ENCODE peak calls at places on chromosomes 2 and 18, in nine cellular contexts. One of them, this sample, is unnamed.

GRCh38 chr18:456361-456821 is 44.1 kb downstream of the COLEC12 start:
- DNase-seq in psoas muscle: peak
- DNase-seq in hepatocyte: peak
- DNase-seq in upper lobe of left lung: peak
- DNase-seq in mammary epithelial cell: no peak
- DNase-seq in K562: no peak
- DNase-seq in PC-3: no peak
- DNase-seq in IMR-90: peak
- DNase-seq in GM23248: peak
- DNase-seq in this sample: no peak

GRCh38 chr2:104872866-104873688 is 19.2 kb downstream of the POU3F3 start:
- DNase-seq in psoas muscle: no peak
- DNase-seq in hepatocyte: peak
- DNase-seq in upper lobe of left lung: peak
- DNase-seq in mammary epithelial cell: peak
- DNase-seq in K562: peak
- DNase-seq in PC-3: peak
- DNase-seq in IMR-90: peak
- DNase-seq in GM23248: peak
- DNase-seq in this sample: peak

GRCh38 chr18:45171575-45172225 is 443.6 kb upstream of the SLC14A2 start:
- DNase-seq in psoas muscle: peak
- DNase-seq in hepatocyte: no peak
- DNase-seq in upper lobe of left lung: no peak
- DNase-seq in mammary epithelial cell: no peak
- DNase-seq in K562: no peak
- DNase-seq in PC-3: no peak
- DNase-seq in IMR-90: no peak
- DNase-seq in GM23248: peak
- DNase-seq in this sample: no peak

GRCh38 chr2:218852911-218853667 is 6.5 kb upstream of the WNT6 start:
- DNase-seq in psoas muscle: peak
- DNase-seq in hepatocyte: peak
- DNase-seq in upper lobe of left lung: peak
- DNase-seq in mammary epithelial cell: peak
- DNase-seq in K562: peak
- DNase-seq in PC-3: peak
- DNase-seq in IMR-90: peak
- DNase-seq in GM23248: peak
- DNase-seq in this sample: peak

GRCh38 chr2:3470166-3470651 is 49.1 kb downstream of the ADI1 start:
- DNase-seq in psoas muscle: peak
- DNase-seq in hepatocyte: no peak
- DNase-seq in upper lobe of left lung: peak
- DNase-seq in mammary epithelial cell: peak
- DNase-seq in K562: no peak
- DNase-seq in PC-3: no peak
- DNase-seq in IMR-90: peak
- DNase-seq in GM23248: peak
- DNase-seq in this sample: no peak

GRCh38 chr18:63158676-63159291 is 160.8 kb downstream of the BCL2 start:
- DNase-seq in psoas muscle: no peak
- DNase-seq in hepatocyte: no peak
- DNase-seq in upper lobe of left lung: no peak
- DNase-seq in mammary epithelial cell: no peak
- DNase-seq in K562: no peak
- DNase-seq in PC-3: no peak
- DNase-seq in IMR-90: no peak
- DNase-seq in GM23248: no peak
- DNase-seq in this sample: no peak

GRCh38 chr2:128438091-128438490 is 119.4 kb upstream of the HS6ST1 start:
- DNase-seq in psoas muscle: no peak
- DNase-seq in hepatocyte: no peak
- DNase-seq in upper lobe of left lung: peak
- DNase-seq in mammary epithelial cell: no peak
- DNase-seq in K562: no peak
- DNase-seq in PC-3: no peak
- DNase-seq in IMR-90: no peak
- DNase-seq in GM23248: no peak
- DNase-seq in this sample: no peak

GRCh38 chr2:237714690-237715458 is 83.7 kb upstream of the RBM44 start:
- DNase-seq in psoas muscle: no peak
- DNase-seq in hepatocyte: no peak
- DNase-seq in upper lobe of left lung: peak
- DNase-seq in mammary epithelial cell: no peak
- DNase-seq in K562: no peak
- DNase-seq in PC-3: peak
- DNase-seq in IMR-90: peak
- DNase-seq in GM23248: peak
- DNase-seq in this sample: peak

GRCh38 chr2:10826625-10827024 is 14.0 kb upstream of the PDIA6 start:
- DNase-seq in psoas muscle: no peak
- DNase-seq in hepatocyte: no peak
- DNase-seq in upper lobe of left lung: no peak
- DNase-seq in mammary epithelial cell: no peak
- DNase-seq in K562: no peak
- DNase-seq in PC-3: no peak
- DNase-seq in IMR-90: no peak
- DNase-seq in GM23248: no peak
- DNase-seq in this sample: no peak

GRCh38 chr18:28559511-28559910 is 382.6 kb upstream of the CDH2 start:
- DNase-seq in psoas muscle: no peak
- DNase-seq in hepatocyte: no peak
- DNase-seq in upper lobe of left lung: no peak
- DNase-seq in mammary epithelial cell: no peak
- DNase-seq in K562: no peak
- DNase-seq in PC-3: no peak
- DNase-seq in IMR-90: no peak
- DNase-seq in GM23248: no peak
- DNase-seq in this sample: peak

GRCh38 chr2:145957929-145958328 is 1438.0 kb upstream of the ZEB2 start:
- DNase-seq in psoas muscle: no peak
- DNase-seq in hepatocyte: no peak
- DNase-seq in upper lobe of left lung: no peak
- DNase-seq in mammary epithelial cell: no peak
- DNase-seq in K562: no peak
- DNase-seq in PC-3: peak
- DNase-seq in IMR-90: no peak
- DNase-seq in GM23248: peak
- DNase-seq in this sample: no peak

GRCh38 chr18:77160515-77160914 is 27.9 kb upstream of the MBP start:
- DNase-seq in psoas muscle: no peak
- DNase-seq in hepatocyte: no peak
- DNase-seq in upper lobe of left lung: no peak
- DNase-seq in mammary epithelial cell: no peak
- DNase-seq in K562: no peak
- DNase-seq in PC-3: no peak
- DNase-seq in IMR-90: no peak
- DNase-seq in GM23248: no peak
- DNase-seq in this sample: no peak

GRCh38 chr2:10331033-10331701 is 28.5 kb downstream of the HPCAL1 start:
- DNase-seq in psoas muscle: peak
- DNase-seq in hepatocyte: peak
- DNase-seq in upper lobe of left lung: peak
- DNase-seq in mammary epithelial cell: no peak
- DNase-seq in K562: peak
- DNase-seq in PC-3: peak
- DNase-seq in IMR-90: no peak
- DNase-seq in GM23248: peak
- DNase-seq in this sample: peak

DNA sequence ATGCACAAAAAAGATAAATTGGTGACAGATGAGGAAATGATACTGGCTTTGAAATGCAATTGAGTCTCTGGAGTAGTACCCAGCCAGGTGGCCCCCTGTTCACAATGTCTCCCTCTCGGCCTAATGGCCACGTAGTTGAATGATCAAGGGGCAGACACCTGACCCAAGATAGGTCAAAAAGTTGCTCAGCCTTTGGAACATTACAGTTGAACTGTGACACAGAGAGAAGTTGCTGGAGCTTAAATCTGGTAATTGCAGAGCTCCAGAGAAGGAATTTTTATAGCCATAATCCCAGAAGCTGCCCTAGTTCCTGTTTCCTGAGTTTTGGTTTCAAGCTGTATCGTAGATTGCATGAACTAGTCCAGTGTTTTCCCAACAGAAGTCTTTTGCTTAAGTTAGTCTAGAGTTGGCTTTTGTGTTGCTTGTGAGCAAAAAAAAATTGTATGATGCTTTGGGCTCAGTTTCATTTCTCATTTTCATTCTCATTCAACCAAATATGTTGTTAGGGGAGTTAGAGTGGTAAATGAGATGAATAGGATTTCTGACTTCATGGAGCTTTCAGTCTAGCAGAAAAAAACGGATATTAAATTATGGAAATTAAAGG is 117.9 kb downstream of the CSRNP3 start:
- DNase-seq in psoas muscle: no peak
- DNase-seq in hepatocyte: peak
- DNase-seq in upper lobe of left lung: no peak
- DNase-seq in mammary epithelial cell: no peak
- DNase-seq in K562: no peak
- DNase-seq in PC-3: peak
- DNase-seq in IMR-90: no peak
- DNase-seq in GM23248: no peak
- DNase-seq in this sample: no peak
- H3K27ac ChIP-seq in psoas muscle: no peak
- H3K27ac ChIP-seq in hepatocyte: peak
- H3K27ac ChIP-seq in upper lobe of left lung: no peak
- H3K27ac ChIP-seq in mammary epithelial cell: no peak
- H3K27ac ChIP-seq in K562: no peak
- H3K27ac ChIP-seq in PC-3: no peak
- H3K27ac ChIP-seq in IMR-90: no peak
- H3K27ac ChIP-seq in GM23248: no peak
- H3K27ac ChIP-seq in this sample: no peak

GRCh38 chr2:64481665-64482064 is 27.7 kb downstream of the LGALSL start:
- DNase-seq in psoas muscle: no peak
- DNase-seq in hepatocyte: no peak
- DNase-seq in upper lobe of left lung: no peak
- DNase-seq in mammary epithelial cell: no peak
- DNase-seq in K562: no peak
- DNase-seq in PC-3: no peak
- DNase-seq in IMR-90: no peak
- DNase-seq in GM23248: no peak
- DNase-seq in this sample: no peak

GRCh38 chr2:64479259-64480198 is 25.6 kb downstream of the LGALSL start:
- DNase-seq in psoas muscle: no peak
- DNase-seq in hepatocyte: peak
- DNase-seq in upper lobe of left lung: no peak
- DNase-seq in mammary epithelial cell: peak
- DNase-seq in K562: no peak
- DNase-seq in PC-3: no peak
- DNase-seq in IMR-90: no peak
- DNase-seq in GM23248: no peak
- DNase-seq in this sample: no peak

GRCh38 chr2:64485302-64485701 is 31.3 kb downstream of the LGALSL start:
- DNase-seq in psoas muscle: no peak
- DNase-seq in hepatocyte: no peak
- DNase-seq in upper lobe of left lung: no peak
- DNase-seq in mammary epithelial cell: no peak
- DNase-seq in K562: no peak
- DNase-seq in PC-3: no peak
- DNase-seq in IMR-90: no peak
- DNase-seq in GM23248: peak
- DNase-seq in this sample: no peak

GRCh38 chr2:64482765-64483504 is 29.0 kb downstream of the LGALSL start:
- DNase-seq in psoas muscle: no peak
- DNase-seq in hepatocyte: peak
- DNase-seq in upper lobe of left lung: peak
- DNase-seq in mammary epithelial cell: peak
- DNase-seq in K562: no peak
- DNase-seq in PC-3: peak
- DNase-seq in IMR-90: no peak
- DNase-seq in GM23248: peak
- DNase-seq in this sample: no peak

DNA sequence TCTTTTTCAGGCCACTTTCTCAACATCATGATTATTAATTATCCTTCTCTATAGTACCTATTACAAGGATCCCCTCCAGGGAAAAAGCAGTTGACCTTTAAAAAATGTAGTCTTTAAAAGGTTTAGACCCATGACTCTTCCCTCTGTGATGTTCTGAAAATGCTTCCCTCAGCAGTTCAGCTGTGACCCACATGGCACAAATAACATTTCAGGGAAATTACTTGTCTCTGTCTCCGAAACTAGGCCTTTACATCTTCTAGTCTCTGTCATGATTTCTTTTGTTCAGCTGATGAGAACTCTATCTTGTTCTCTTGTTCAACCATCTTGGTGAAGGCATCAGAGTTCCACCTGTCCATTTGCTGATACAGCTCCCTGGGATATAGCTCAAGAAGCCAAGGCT is 28.3 kb downstream of the LGALSL start:
- DNase-seq in psoas muscle: no peak
- DNase-seq in hepatocyte: no peak
- DNase-seq in upper lobe of left lung: no peak
- DNase-seq in mammary epithelial cell: no peak
- DNase-seq in K562: no peak
- DNase-seq in PC-3: no peak
- DNase-seq in IMR-90: no peak
- DNase-seq in GM23248: no peak
- DNase-seq in this sample: no peak
- H3K27ac ChIP-seq in psoas muscle: no peak
- H3K27ac ChIP-seq in hepatocyte: peak
- H3K27ac ChIP-seq in upper lobe of left lung: no peak
- H3K27ac ChIP-seq in mammary epithelial cell: peak
- H3K27ac ChIP-seq in K562: no peak
- H3K27ac ChIP-seq in PC-3: peak
- H3K27ac ChIP-seq in IMR-90: no peak
- H3K27ac ChIP-seq in GM23248: no peak
- H3K27ac ChIP-seq in this sample: no peak

GRCh38 chr2:166405569-166405926 is 29.8 kb upstream of the SCN9A start:
- DNase-seq in psoas muscle: no peak
- DNase-seq in hepatocyte: no peak
- DNase-seq in upper lobe of left lung: no peak
- DNase-seq in mammary epithelial cell: no peak
- DNase-seq in K562: no peak
- DNase-seq in PC-3: no peak
- DNase-seq in IMR-90: no peak
- DNase-seq in GM23248: no peak
- DNase-seq in this sample: no peak
- H3K27ac ChIP-seq in psoas muscle: no peak
- H3K27ac ChIP-seq in hepatocyte: no peak
- H3K27ac ChIP-seq in upper lobe of left lung: no peak
- H3K27ac ChIP-seq in mammary epithelial cell: no peak
- H3K27ac ChIP-seq in K562: no peak
- H3K27ac ChIP-seq in PC-3: no peak
- H3K27ac ChIP-seq in IMR-90: no peak
- H3K27ac ChIP-seq in GM23248: no peak
- H3K27ac ChIP-seq in this sample: no peak

DNA sequence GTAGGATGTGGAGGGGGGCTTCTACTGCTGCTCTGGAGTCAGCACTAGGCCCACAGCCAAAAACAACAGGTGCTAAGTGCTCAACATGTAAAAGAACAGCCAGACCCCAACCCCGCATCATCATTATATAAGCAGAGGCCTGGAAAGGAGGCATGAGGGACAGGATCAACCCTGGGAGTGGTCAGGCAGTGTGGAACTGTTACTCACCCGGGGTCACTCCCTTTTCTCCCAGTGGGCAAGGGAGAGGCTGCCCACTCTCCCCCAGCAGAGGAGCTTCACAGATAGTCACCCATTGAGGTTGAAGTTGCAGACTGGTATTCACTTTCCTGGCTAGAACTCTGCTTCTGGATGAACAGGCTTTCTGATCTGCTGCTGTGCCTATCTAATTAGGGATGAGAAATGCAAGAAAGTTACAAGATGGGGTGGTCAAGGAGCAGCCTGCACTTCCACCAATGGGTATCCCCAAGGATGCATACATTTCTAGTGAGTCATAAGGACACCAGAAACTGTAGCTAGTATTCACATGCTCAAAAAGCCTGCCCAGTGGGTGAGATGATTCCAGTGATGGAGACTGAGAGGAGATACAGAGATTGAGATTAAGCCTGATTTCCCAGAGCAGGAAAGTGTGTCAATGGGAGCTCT is 480.2 kb upstream of the TCF4 start:
- DNase-seq in psoas muscle: no peak
- DNase-seq in hepatocyte: no peak
- DNase-seq in upper lobe of left lung: no peak
- DNase-seq in mammary epithelial cell: peak
- DNase-seq in K562: no peak
- DNase-seq in PC-3: peak
- DNase-seq in IMR-90: peak
- DNase-seq in GM23248: peak
- DNase-seq in this sample: peak
- H3K27ac ChIP-seq in psoas muscle: no peak
- H3K27ac ChIP-seq in hepatocyte: no peak
- H3K27ac ChIP-seq in upper lobe of left lung: no peak
- H3K27ac ChIP-seq in mammary epithelial cell: peak
- H3K27ac ChIP-seq in K562: no peak
- H3K27ac ChIP-seq in PC-3: peak
- H3K27ac ChIP-seq in IMR-90: no peak
- H3K27ac ChIP-seq in GM23248: no peak
- H3K27ac ChIP-seq in this sample: no peak